ENCODE peak calls at places on chromosomes 4 and X, in eight cellular contexts. One of them, this sample, is unnamed.

GRCh38 chr4:41532336-41532735 is 5.6 kb upstream of the LIMCH1 start:
- ATAC-seq in body of pancreas: no peak
- ATAC-seq in left cardiac atrium: no peak
- ATAC-seq in sciatic nerve: no peak
- ATAC-seq in activated CD8-positive, alpha-beta T cell treated with anti-CD3 and anti-CD28 coated beads for 36 hours: no peak
- ATAC-seq in activated T-cell treated with anti-CD3 and anti-CD28 coated beads, Interleukin-2, amount 50 U/mL, for 72 hours: no peak
- ATAC-seq in CD4-positive, CD25-positive, alpha-beta regulatory T cell: no peak
- ATAC-seq in left ventricle myocardium superior: no peak
- ATAC-seq in this sample: no peak

GRCh38 chr4:184355111-184355604 is 119.2 kb downstream of the IRF2 start:
- ATAC-seq in left cardiac atrium: peak; percentile 81
- ATAC-seq in activated CD8-positive, alpha-beta T cell treated with anti-CD3 and anti-CD28 coated beads for 36 hours: peak; percentile 75
- ATAC-seq in left ventricle myocardium superior: peak; percentile 81
- ATAC-seq in body of pancreas: peak; percentile 70
- ATAC-seq in sciatic nerve: peak; percentile 90
- ATAC-seq in CD4-positive, CD25-positive, alpha-beta regulatory T cell: peak; percentile 46
- ATAC-seq in activated T-cell treated with anti-CD3 and anti-CD28 coated beads, Interleukin-2, amount 50 U/mL, for 72 hours: peak; percentile 43
- ATAC-seq in this sample: peak; percentile 51

GRCh38 chrX:140589657-140590056 is 84.8 kb upstream of the SOX3 start:
- ATAC-seq in activated T-cell treated with anti-CD3 and anti-CD28 coated beads, Interleukin-2, amount 50 U/mL, for 72 hours: no peak
- ATAC-seq in body of pancreas: no peak
- ATAC-seq in sciatic nerve: no peak
- ATAC-seq in activated CD8-positive, alpha-beta T cell treated with anti-CD3 and anti-CD28 coated beads for 36 hours: no peak
- ATAC-seq in left cardiac atrium: no peak
- ATAC-seq in left ventricle myocardium superior: no peak
- ATAC-seq in CD4-positive, CD25-positive, alpha-beta regulatory T cell: no peak
- ATAC-seq in this sample: no peak

GRCh38 chr4:103451341-103451740 is 253.2 kb upstream of the CENPE start:
- ATAC-seq in left cardiac atrium: no peak
- ATAC-seq in body of pancreas: no peak
- ATAC-seq in activated T-cell treated with anti-CD3 and anti-CD28 coated beads, Interleukin-2, amount 50 U/mL, for 72 hours: no peak
- ATAC-seq in left ventricle myocardium superior: no peak
- ATAC-seq in activated CD8-positive, alpha-beta T cell treated with anti-CD3 and anti-CD28 coated beads for 36 hours: no peak
- ATAC-seq in CD4-positive, CD25-positive, alpha-beta regulatory T cell: no peak
- ATAC-seq in sciatic nerve: no peak
- ATAC-seq in this sample: no peak

GRCh38 chr4:88467392-88467791 is 10.5 kb downstream of the HERC5 start:
- ATAC-seq in CD4-positive, CD25-positive, alpha-beta regulatory T cell: no peak
- ATAC-seq in body of pancreas: no peak
- ATAC-seq in activated T-cell treated with anti-CD3 and anti-CD28 coated beads, Interleukin-2, amount 50 U/mL, for 72 hours: peak; percentile 51
- ATAC-seq in sciatic nerve: no peak
- ATAC-seq in activated CD8-positive, alpha-beta T cell treated with anti-CD3 and anti-CD28 coated beads for 36 hours: no peak
- ATAC-seq in left ventricle myocardium superior: no peak
- ATAC-seq in left cardiac atrium: no peak
- ATAC-seq in this sample: peak; percentile 67

GRCh38 chr4:77586953-77587383 is 18.7 kb upstream of the CXCL13 start:
- ATAC-seq in activated T-cell treated with anti-CD3 and anti-CD28 coated beads, Interleukin-2, amount 50 U/mL, for 72 hours: peak; percentile 97
- ATAC-seq in left ventricle myocardium superior: no peak
- ATAC-seq in body of pancreas: no peak
- ATAC-seq in sciatic nerve: no peak
- ATAC-seq in activated CD8-positive, alpha-beta T cell treated with anti-CD3 and anti-CD28 coated beads for 36 hours: peak; percentile 98
- ATAC-seq in left cardiac atrium: peak; percentile 38
- ATAC-seq in CD4-positive, CD25-positive, alpha-beta regulatory T cell: peak; percentile 78
- ATAC-seq in this sample: peak; percentile 97

GRCh38 chr4:74279716-74280115 is 28.6 kb upstream of the EPGN start:
- ATAC-seq in activated T-cell treated with anti-CD3 and anti-CD28 coated beads, Interleukin-2, amount 50 U/mL, for 72 hours: no peak
- ATAC-seq in activated CD8-positive, alpha-beta T cell treated with anti-CD3 and anti-CD28 coated beads for 36 hours: no peak
- ATAC-seq in left ventricle myocardium superior: no peak
- ATAC-seq in left cardiac atrium: no peak
- ATAC-seq in sciatic nerve: no peak
- ATAC-seq in CD4-positive, CD25-positive, alpha-beta regulatory T cell: no peak
- ATAC-seq in body of pancreas: no peak
- ATAC-seq in this sample: no peak

GRCh38 chr4:179272282-179272681 is 1830.0 kb upstream of the AGA start:
- ATAC-seq in left ventricle myocardium superior: no peak
- ATAC-seq in activated CD8-positive, alpha-beta T cell treated with anti-CD3 and anti-CD28 coated beads for 36 hours: no peak
- ATAC-seq in activated T-cell treated with anti-CD3 and anti-CD28 coated beads, Interleukin-2, amount 50 U/mL, for 72 hours: no peak
- ATAC-seq in left cardiac atrium: no peak
- ATAC-seq in sciatic nerve: no peak
- ATAC-seq in CD4-positive, CD25-positive, alpha-beta regulatory T cell: no peak
- ATAC-seq in body of pancreas: no peak
- ATAC-seq in this sample: no peak

GRCh38 chr4:175540732-175541131 is 271.3 kb downstream of the GPM6A start:
- ATAC-seq in sciatic nerve: no peak
- ATAC-seq in activated CD8-positive, alpha-beta T cell treated with anti-CD3 and anti-CD28 coated beads for 36 hours: no peak
- ATAC-seq in left ventricle myocardium superior: no peak
- ATAC-seq in CD4-positive, CD25-positive, alpha-beta regulatory T cell: no peak
- ATAC-seq in body of pancreas: no peak
- ATAC-seq in left cardiac atrium: no peak
- ATAC-seq in activated T-cell treated with anti-CD3 and anti-CD28 coated beads, Interleukin-2, amount 50 U/mL, for 72 hours: no peak
- ATAC-seq in this sample: no peak

GRCh38 chrX:6793000-6793399 is 258.1 kb upstream of the VCX3A start:
- ATAC-seq in left ventricle myocardium superior: no peak
- ATAC-seq in sciatic nerve: no peak
- ATAC-seq in activated CD8-positive, alpha-beta T cell treated with anti-CD3 and anti-CD28 coated beads for 36 hours: no peak
- ATAC-seq in body of pancreas: no peak
- ATAC-seq in activated T-cell treated with anti-CD3 and anti-CD28 coated beads, Interleukin-2, amount 50 U/mL, for 72 hours: no peak
- ATAC-seq in left cardiac atrium: no peak
- ATAC-seq in CD4-positive, CD25-positive, alpha-beta regulatory T cell: no peak
- ATAC-seq in this sample: no peak

GRCh38 chr4:132592340-132592739 is 556.8 kb upstream of the PCDH10 start:
- ATAC-seq in left ventricle myocardium superior: no peak
- ATAC-seq in body of pancreas: no peak
- ATAC-seq in sciatic nerve: no peak
- ATAC-seq in activated T-cell treated with anti-CD3 and anti-CD28 coated beads, Interleukin-2, amount 50 U/mL, for 72 hours: no peak
- ATAC-seq in CD4-positive, CD25-positive, alpha-beta regulatory T cell: no peak
- ATAC-seq in activated CD8-positive, alpha-beta T cell treated with anti-CD3 and anti-CD28 coated beads for 36 hours: no peak
- ATAC-seq in left cardiac atrium: no peak
- ATAC-seq in this sample: no peak

GRCh38 chrX:137427061-137427778 is 138.7 kb upstream of the ZIC3 start:
- ATAC-seq in left ventricle myocardium superior: no peak
- ATAC-seq in activated T-cell treated with anti-CD3 and anti-CD28 coated beads, Interleukin-2, amount 50 U/mL, for 72 hours: peak; percentile 25
- ATAC-seq in activated CD8-positive, alpha-beta T cell treated with anti-CD3 and anti-CD28 coated beads for 36 hours: no peak
- ATAC-seq in sciatic nerve: no peak
- ATAC-seq in left cardiac atrium: no peak
- ATAC-seq in CD4-positive, CD25-positive, alpha-beta regulatory T cell: no peak
- ATAC-seq in body of pancreas: no peak
- ATAC-seq in this sample: no peak

This sample was measured in activated T-helper 17 cell treated with anti-CD3 and anti-CD28 coated beads, Interleukin-2, amount 50 U/mL, for 72 hours.